ENCODE peak calls at places on chromosomes 13 and 19, in five cellular contexts. U is AG04450; K is CD4-positive, alpha-beta memory T cell; Q is IMR-90; W is GM23338. O is an unnamed sample.

GRCh38 chr19:15268192-15268927 is 36.1 kb upstream of the EPHX3 start:
- DNase-seq in U (no peak), K (no peak), Q (no peak), W (no peak), O (no peak)

GRCh38 chr13:35159041-35159440 is 217.0 kb downstream of the NBEA start:
- DNase-seq in U (no peak), K (no peak), Q (no peak), W (no peak), O (no peak)

GRCh38 chr19:45539460-45539859 is 32.2 kb downstream of the VASP start:
- DNase-seq in U (no peak), K (no peak), Q (no peak), W (no peak), O (no peak)

GRCh38 chr13:97301382-97302095 is 79.4 kb downstream of the MBNL2 start:
- DNase-seq in U (no peak), K (no peak), Q (no peak), W (no peak), O (no peak)

GRCh38 chr13:105202384-105202783 is 1333.1 kb downstream of the EFNB2 start:
- DNase-seq in U (no peak), K (peak; percentile 2), Q (peak; percentile 47), W (peak; percentile 78), O (peak; percentile 73)

GRCh38 chr13:113364371-113364932 is 522 bp upstream of the GRTP1 start:
- DNase-seq in U (no peak), K (no peak), Q (no peak), W (no peak), O (peak; percentile 8)

GRCh38 chr19:52748336-52748950 is 13.6 kb upstream of the ZNF611 start:
- DNase-seq in U (no peak), K (peak; percentile 37), Q (peak; percentile 57), W (peak; percentile 85), O (peak; percentile 67)

GRCh38 chr13:111390522-111391270 is 70.3 kb downstream of the TEX29 start:
- DNase-seq in U (no peak), K (no peak), Q (no peak), W (no peak), O (no peak)

GRCh38 chr19:15469513-15470297 is 5.4 kb upstream of the RASAL3 start:
- DNase-seq in U (no peak), K (no peak), Q (no peak), W (peak; percentile 74), O (peak; percentile 49)

GRCh38 chr19:15107056-15108010 is at the start of gene SYDE1:
- DNase-seq in U (no peak), K (no peak), Q (peak; percentile 55), W (peak; percentile 92), O (peak; percentile 73)

GRCh38 chr13:98731925-98732324 is 20.5 kb downstream of the SLC15A1 start:
- DNase-seq in U (no peak), K (no peak), Q (no peak), W (no peak), O (no peak)

GRCh38 chr19:49581007-49581508 is at the start of gene PRRG2:
- DNase-seq in U (no peak), K (no peak), Q (no peak), W (peak; percentile 86), O (no peak)

GRCh38 chr19:43625918-43626579 is 6.6 kb upstream of the ZNF428 start:
- DNase-seq in U (no peak), K (no peak), Q (no peak), W (peak; percentile 81), O (peak; percentile 13)

GRCh38 chr19:46381346-46381745 is 32.0 kb downstream of the CCDC8 start:
- DNase-seq in U (no peak), K (no peak), Q (no peak), W (no peak), O (no peak)

GRCh38 chr13:40172149-40172591 is 494.3 kb downstream of the FOXO1 start:
- DNase-seq in U (no peak), K (no peak), Q (no peak), W (peak; percentile 79), O (no peak)

GRCh38 chr13:95123726-95124125 is 177.5 kb downstream of the ABCC4 start:
- DNase-seq in U (no peak), K (no peak), Q (no peak), W (no peak), O (no peak)

GRCh38 chr19:33365676-33366075 is 7.8 kb upstream of the CEBPG start:
- DNase-seq in U (no peak), K (no peak), Q (no peak), W (no peak), O (no peak)

GRCh38 chr13:59635591-59635990 is 528.1 kb downstream of the DIAPH3 start:
- DNase-seq in U (no peak), K (no peak), Q (no peak), W (no peak), O (no peak)

GRCh38 chr13:47178090-47178950 is 281.5 kb upstream of the HTR2A start:
- DNase-seq in U (no peak), K (no peak), Q (no peak), W (no peak), O (no peak)

DNA sequence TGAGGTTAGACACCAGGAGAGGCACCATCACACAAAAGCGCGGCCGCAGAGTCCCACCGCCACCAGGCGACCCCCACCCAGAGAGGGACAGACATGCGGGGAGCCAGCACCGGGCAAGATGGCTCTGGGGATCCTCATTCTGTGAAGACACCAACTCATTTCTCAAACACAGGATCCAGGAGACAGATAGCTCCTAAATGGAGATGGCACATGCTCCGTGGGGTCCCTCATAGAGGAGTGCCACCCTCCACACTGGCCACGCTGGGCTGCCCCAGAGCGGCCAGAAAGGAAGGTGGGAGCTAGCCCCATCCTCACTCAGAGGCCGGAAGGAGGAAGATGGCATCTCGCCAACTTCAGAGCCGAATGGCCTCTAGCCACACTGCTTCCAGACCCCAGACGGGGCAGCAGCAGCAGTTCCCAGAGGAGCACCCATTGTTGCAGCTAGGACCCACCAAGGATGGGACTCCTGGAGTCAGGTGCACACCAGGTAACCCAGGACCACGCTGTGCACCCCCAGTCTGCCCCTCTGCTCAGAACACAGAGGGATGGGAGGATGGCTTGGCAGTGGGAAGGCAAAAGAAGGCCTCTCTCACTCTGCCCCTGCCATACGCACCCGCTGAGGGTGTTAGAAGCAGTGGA is 78.6 kb downstream of the ZIC5 start:
- DNase-seq in U (no peak), K (no peak), Q (no peak), W (no peak), O (no peak)
- H3K4me3 ChIP-seq in U (no peak overlapping the region), K (no peak overlapping the region), Q (no peak overlapping the region), W (peak overlapping the region; percentile 24), O (no peak overlapping the region)

DNA sequence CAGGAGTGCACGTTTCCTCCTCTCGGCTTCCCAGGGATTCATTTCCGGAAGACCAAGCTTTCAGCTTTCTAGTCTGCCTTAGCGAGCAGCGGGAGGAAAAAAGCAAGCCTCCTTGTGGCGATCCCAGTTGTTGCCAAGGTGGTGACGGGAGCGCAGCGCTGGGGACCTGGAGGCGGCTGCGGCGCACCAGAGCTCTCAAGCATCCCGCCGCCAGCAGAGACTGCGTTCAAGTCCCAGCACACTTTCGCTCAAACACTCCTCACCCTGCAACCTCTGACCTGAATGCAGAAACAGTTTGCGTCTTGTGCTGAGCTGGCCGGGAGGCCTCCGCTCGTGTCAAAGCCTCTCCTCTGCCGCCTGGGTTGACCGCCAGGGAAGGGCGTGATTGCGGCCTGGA is 4.9 kb downstream of the GSX1 start:
- DNase-seq in U (no peak), K (no peak), Q (peak; percentile 30), W (peak; percentile 95), O (peak; percentile 39)
- H3K4me3 ChIP-seq in U (no peak overlapping the region), K (no peak overlapping the region), Q (no peak overlapping the region), W (peak overlapping the region; percentile 62), O (no peak overlapping the region)

DNA sequence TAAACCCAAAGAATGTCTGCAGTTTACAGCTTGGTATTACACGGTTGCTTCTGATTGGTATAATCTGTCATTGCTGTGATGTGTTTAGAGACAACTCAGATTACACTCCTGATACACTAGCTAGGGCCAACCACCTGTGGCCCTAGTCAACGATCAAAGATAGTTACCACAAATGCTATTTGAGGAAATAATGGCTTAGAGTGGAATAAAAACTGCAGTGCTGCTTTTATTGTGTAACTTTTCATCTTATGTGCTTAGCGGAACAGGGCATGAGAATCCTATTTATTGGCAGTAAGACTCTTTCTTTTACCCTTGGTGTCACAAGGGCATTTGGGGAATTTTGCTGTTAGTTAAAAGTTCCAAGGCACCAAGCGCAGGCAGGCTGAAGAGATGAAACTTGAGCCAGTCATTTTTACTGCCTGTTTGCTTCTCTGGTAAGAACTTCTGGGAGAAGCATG is 363.3 kb downstream of the KCNRG start:
- DNase-seq in U (no peak), K (peak; percentile 13), Q (no peak), W (no peak), O (no peak)
- H3K4me3 ChIP-seq in U (no peak overlapping the region), K (no peak overlapping the region), Q (no peak overlapping the region), W (peak overlapping the region; percentile 33), O (no peak overlapping the region)

DNA sequence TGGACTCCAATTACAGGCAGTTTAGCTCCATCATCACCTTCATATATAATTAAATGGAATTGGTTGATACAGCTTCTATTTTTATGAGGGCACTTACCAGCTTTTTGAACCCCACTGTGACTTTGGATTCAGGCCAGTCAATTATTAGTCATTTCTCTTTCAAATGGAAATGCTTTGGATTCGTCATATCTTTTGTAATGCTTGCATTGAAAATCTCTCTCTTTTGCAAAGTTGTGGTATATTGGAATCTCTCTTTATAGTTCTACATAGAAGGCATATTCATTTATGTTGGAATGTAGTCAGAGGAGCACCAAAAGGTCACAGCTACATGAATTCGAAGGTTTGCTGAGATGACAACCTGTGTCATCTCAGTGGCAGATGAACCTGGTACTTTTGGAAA is 1074.3 kb upstream of the SLC10A2 start:
- DNase-seq in U (no peak), K (no peak), Q (no peak), W (no peak), O (no peak)
- H3K4me3 ChIP-seq in U (no peak overlapping the region), K (no peak overlapping the region), Q (no peak overlapping the region), W (no peak overlapping the region), O (no peak overlapping the region)

GRCh38 chr13:91778123-91778522 is 379.7 kb downstream of the GPC5 start:
- DNase-seq in U (no peak), K (no peak), Q (no peak), W (no peak), O (no peak)
- H3K4me3 ChIP-seq in U (no peak overlapping the region), K (no peak overlapping the region), Q (no peak overlapping the region), W (no peak overlapping the region), O (no peak overlapping the region)

GRCh38 chr13:86080340-86080995 is 281.2 kb upstream of the SLITRK6 start:
- DNase-seq in U (no peak), K (no peak), Q (no peak), W (no peak), O (no peak)

GRCh38 chr13:86087241-86087640 is 288.0 kb upstream of the SLITRK6 start:
- DNase-seq in U (no peak), K (no peak), Q (no peak), W (no peak), O (no peak)

GRCh38 chr13:86082116-86082515 is 282.9 kb upstream of the SLITRK6 start:
- DNase-seq in U (no peak), K (no peak), Q (no peak), W (no peak), O (no peak)

DNA sequence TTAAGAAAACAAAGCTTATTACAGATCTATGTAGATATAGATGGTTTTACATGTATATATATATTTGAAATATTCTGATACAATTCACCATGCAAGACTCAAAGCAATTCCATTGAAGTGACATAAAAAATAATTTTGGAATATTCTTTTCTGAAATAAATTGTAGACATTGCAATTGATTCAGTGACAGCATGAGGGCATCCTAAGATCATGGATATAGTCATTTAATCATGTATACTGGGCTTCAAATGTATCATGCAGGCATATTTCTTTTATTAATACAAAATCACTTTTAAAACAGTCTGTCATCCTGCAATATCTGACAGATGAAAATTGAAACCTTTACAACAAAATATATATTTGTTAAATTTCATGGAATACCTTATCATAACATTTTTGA is 286.7 kb upstream of the SLITRK6 start:
- DNase-seq in U (no peak), K (no peak), Q (no peak), W (no peak), O (no peak)
- H3K4me3 ChIP-seq in U (no peak overlapping the region), K (no peak overlapping the region), Q (no peak overlapping the region), W (no peak overlapping the region), O (no peak overlapping the region)

GRCh38 chr19:21586341-21587116 is 81.1 kb downstream of the ZNF429 start:
- DNase-seq in U (no peak), K (no peak), Q (no peak), W (peak; percentile 62), O (peak; percentile 55)
- H3K4me3 ChIP-seq in U (no peak overlapping the region), K (no peak overlapping the region), Q (no peak overlapping the region), W (peak overlapping the region; percentile 69), O (peak overlapping the region; percentile 49)